ENCODE peak calls at places on chromosomes 11 and 22, in ten cellular contexts. Z, L, Q, U, E, O, S, C, N and F are unnamed samples.

GRCh38 chr22:43592470-43592869 is 180.7 kb downstream of the MPPED1 start:
- DNase-seq in U (no peak), Q (peak; percentile 63), L (peak; percentile 3), Z (peak; percentile 4), O (no peak), S (no peak), N (no peak), C (no peak), E (no peak), F (peak; percentile 10)

GRCh38 chr22:35944458-35944857 is 84.2 kb downstream of the RBFOX2 start:
- DNase-seq in Q (no peak), N (no peak), O (no peak), C (no peak), L (no peak), Z (no peak), E (no peak), U (peak; percentile 19), S (no peak), F (no peak)

GRCh38 chr11:77198440-77198849 is 70.4 kb downstream of the MYO7A start:
- DNase-seq in O (peak; percentile 52), Z (no peak), L (peak; percentile 10), Q (peak; percentile 85), U (no peak), S (no peak), C (no peak), E (peak; percentile 6), N (no peak), F (peak; percentile 39)

GRCh38 chr11:58742981-58743880 is 11.5 kb upstream of the GLYAT start:
- DNase-seq in U (no peak), Q (no peak), L (no peak), O (peak; percentile 40), N (no peak), Z (no peak), C (no peak), S (no peak), E (no peak), F (no peak)

GRCh38 chr11:126153999-126154398 is 57.5 kb downstream of the RPUSD4 start:
- DNase-seq in C (peak; percentile 35), E (no peak), U (peak; percentile 84), L (peak; percentile 43), S (no peak), O (no peak), Z (no peak), Q (no peak), N (no peak), F (peak; percentile 47)

GRCh38 chr11:76880314-76880713 is 19.6 kb downstream of the ACER3 start:
- DNase-seq in E (no peak), O (no peak), C (no peak), N (no peak), S (no peak), Z (no peak), Q (no peak), L (no peak), U (peak; percentile 9), F (no peak)

GRCh38 chr11:2581151-2581930 is 118.5 kb downstream of the KCNQ1OT1 start:
- DNase-seq in C (no peak), Q (no peak), L (no peak), Z (peak; percentile 1), S (no peak), U (no peak), N (no peak), O (no peak), E (peak; percentile 12), F (no peak)

GRCh38 chr11:113587318-113587739 is 112.1 kb upstream of the DRD2 start:
- DNase-seq in O (peak; percentile 58), N (no peak), U (peak; percentile 91), E (no peak), S (no peak), L (peak; percentile 2), Q (no peak), C (no peak), Z (no peak), F (no peak)

GRCh38 chr22:48336339-48337060 is 1491.2 kb downstream of the BRD1 start:
- DNase-seq in C (no peak), U (no peak), L (no peak), E (no peak), S (no peak), Z (no peak), O (no peak), Q (no peak), N (no peak), F (no peak)

GRCh38 chr22:25775501-25775900 is 33.5 kb downstream of the MYO18B start:
- DNase-seq in S (no peak), U (peak; percentile 27), Q (peak; percentile 82), L (peak; percentile 30), Z (no peak), E (no peak), O (no peak), C (no peak), N (no peak), F (no peak)

GRCh38 chr22:22394589-22394988 is 114.0 kb downstream of the ZNF280B start:
- DNase-seq in L (no peak), S (no peak), E (no peak), N (no peak), Z (no peak), C (no peak), Q (no peak), O (no peak), U (no peak), F (no peak)

GRCh38 chr11:67507242-67507890 is 596 bp downstream of the CDK2AP2 start:
- DNase-seq in U (peak; percentile 81), E (peak; percentile 85), Q (no peak), N (peak; percentile 93), L (no peak), S (peak; percentile 18), Z (peak; percentile 86), C (no peak), O (peak; percentile 86), F (no peak)

GRCh38 chr11:102553835-102554282 is 23.3 kb upstream of the MMP7 start:
- DNase-seq in C (no peak), S (no peak), U (no peak), Z (no peak), O (peak; percentile 78), Q (no peak), E (no peak), N (no peak), L (no peak), F (no peak)

GRCh38 chr11:84212467-84213390 is 926.6 kb upstream of the CCDC90B start:
- DNase-seq in E (no peak), Q (no peak), S (no peak), N (no peak), C (no peak), Z (no peak), U (no peak), O (no peak), L (no peak), F (no peak)
- H3K4me3 ChIP-seq in E (no peak overlapping the region), Q (no peak overlapping the region), S (no peak overlapping the region), N (no peak overlapping the region), C (no peak overlapping the region), Z (no peak overlapping the region), U (no peak overlapping the region), O (no peak overlapping the region), L (no peak overlapping the region), F (no peak overlapping the region)

DNA sequence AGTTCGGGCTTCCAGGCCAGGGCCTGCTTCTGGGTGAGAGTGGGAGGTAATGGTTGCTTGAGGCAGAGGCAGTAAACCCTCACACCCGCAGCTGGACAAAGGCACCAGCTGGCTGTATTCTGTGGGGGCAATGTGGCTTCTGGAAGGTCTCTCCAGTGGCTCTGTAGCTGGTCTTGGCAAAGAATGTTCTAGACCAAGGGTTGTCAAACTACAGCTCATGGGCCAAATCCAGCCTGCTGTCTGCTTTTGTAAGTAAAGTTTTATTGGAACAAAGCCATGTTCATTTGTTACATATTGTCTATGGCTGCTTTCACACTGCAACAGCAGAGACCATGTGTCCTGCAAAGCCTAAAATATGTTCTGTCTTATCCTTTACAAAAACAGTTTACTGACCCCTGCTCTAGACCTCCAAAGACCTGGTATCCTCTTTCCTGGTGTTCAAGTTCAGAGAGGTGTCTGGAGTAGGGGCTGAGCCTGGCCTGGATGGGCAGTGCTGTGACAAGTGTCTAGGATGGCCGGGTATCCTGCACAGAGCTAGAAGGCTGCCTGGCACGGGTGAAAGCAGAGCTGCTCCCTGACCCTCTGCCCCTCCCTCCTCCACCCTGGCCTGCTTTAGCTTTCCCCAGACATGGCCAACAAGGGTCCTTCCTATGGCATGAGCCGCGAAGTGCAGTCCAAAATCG is 3.4 kb downstream of the TAGLN start:
- DNase-seq in U (peak; percentile 33), S (no peak), N (no peak), O (no peak), Q (no peak), Z (no peak), E (no peak), C (no peak), L (peak; percentile 56), F (no peak)
- H3K4me3 ChIP-seq in U (peak overlapping the region; percentile 87), S (no peak overlapping the region), N (peak overlapping the region; percentile 33), O (no peak overlapping the region), Q (no peak overlapping the region), Z (no peak overlapping the region), E (no peak overlapping the region), C (no peak overlapping the region), L (no peak overlapping the region), F (no peak overlapping the region)

GRCh38 chr11:830295-831131 is 2.2 kb upstream of the CD151 start:
- DNase-seq in S (peak; percentile 50), Z (no peak), U (peak; percentile 85), O (peak; percentile 66), C (no peak), E (peak; percentile 85), N (peak; percentile 90), Q (no peak), L (peak; percentile 67), F (peak; percentile 83)
- H3K4me3 ChIP-seq in S (no peak overlapping the region), Z (no peak overlapping the region), U (peak overlapping the region; percentile 54), O (peak overlapping the region; percentile 16), C (peak overlapping the region; percentile 42), E (peak overlapping the region; percentile 32), N (peak overlapping the region; percentile 8), Q (peak overlapping the region; percentile 45), L (peak overlapping the region; percentile 31), F (no peak overlapping the region)

DNA sequence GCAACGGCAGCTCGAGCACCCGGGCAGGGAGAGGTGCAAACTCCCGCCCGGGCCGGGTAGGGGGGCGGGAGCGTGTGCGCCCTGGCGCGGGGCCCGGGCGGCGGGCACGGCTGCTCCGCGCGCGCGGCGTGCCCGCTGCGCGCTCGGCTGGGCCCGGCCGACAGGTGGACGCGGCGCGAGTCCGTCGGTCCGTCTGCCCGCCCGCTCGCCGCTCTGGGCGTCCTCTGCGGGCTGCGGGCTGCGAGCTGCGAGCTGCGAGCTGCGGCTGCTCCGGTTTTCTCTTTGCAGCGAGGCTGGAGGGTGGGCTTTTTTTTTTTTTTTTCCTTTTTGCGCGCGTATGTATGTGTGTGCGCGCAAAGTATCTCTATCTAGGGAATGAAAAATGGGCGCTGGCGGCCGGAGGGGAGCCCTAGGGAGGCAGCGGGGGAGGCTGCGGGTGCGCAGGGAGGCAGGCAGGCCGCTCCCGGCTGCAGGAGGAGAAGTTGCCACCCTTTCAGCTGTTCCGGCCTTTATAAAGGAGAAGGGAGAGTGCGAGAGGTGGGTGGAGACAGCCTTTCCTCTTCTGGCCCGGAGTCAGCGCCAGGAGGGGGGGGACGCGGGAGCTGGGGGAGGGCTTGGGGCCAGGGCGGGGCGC is at the start of gene PDGFB:
- DNase-seq in S (no peak), E (no peak), O (no peak), N (peak; percentile 42), L (peak; percentile 36), C (no peak), Z (peak; percentile 64), U (peak; percentile 35), Q (no peak), F (no peak)
- H3K4me3 ChIP-seq in S (no peak within 1 kb of the TSS), E (peak within 1 kb of the TSS; percentile 53), O (no peak within 1 kb of the TSS), N (peak within 1 kb of the TSS; percentile 32), L (peak within 1 kb of the TSS; percentile 63), C (peak within 1 kb of the TSS; percentile 39), Z (no peak within 1 kb of the TSS), U (peak within 1 kb of the TSS; percentile 51), Q (peak within 1 kb of the TSS; percentile 16), F (no peak within 1 kb of the TSS)

GRCh38 chr22:28771195-28771791 is 1.2 kb upstream of the CCDC117 start:
- DNase-seq in E (peak; percentile 67), O (no peak), S (no peak), C (no peak), Z (no peak), Q (no peak), U (no peak), L (no peak), N (no peak), F (no peak)
- H3K4me3 ChIP-seq in E (no peak overlapping the region), O (no peak overlapping the region), S (no peak overlapping the region), C (no peak overlapping the region), Z (no peak overlapping the region), Q (no peak overlapping the region), U (no peak overlapping the region), L (no peak overlapping the region), N (no peak overlapping the region), F (no peak overlapping the region)